ENCODE peak calls at places on chromosomes 1 and 21, in seven cellular contexts. F is type B pancreatic cell; Z is activated naive CD8-positive, alpha-beta T cell treated with anti-CD3 and anti-CD28 coated beads, Interleukin-2, amount 50 U/mL, for 24 hours; T is anterior cingulate cortex; S is fibroblast of the aortic adventitia; R is left cardiac atrium; O is NCI-H510A. A is an unnamed sample.

GRCh38 chr1:67165468-67166058 is 691 bp upstream of the IL23R start:
- DNase-seq in F (no peak), Z (no peak), T (no peak), S (no peak), R (no peak), O (no peak), A (no peak)

GRCh38 chr1:34407140-34407539 is 230.4 kb downstream of the C1orf94 start:
- DNase-seq in F (no peak), Z (no peak), T (no peak), S (peak), R (no peak), O (no peak), A (no peak)

GRCh38 chr1:23667411-23667810 is 24.2 kb upstream of the RPL11 start:
- DNase-seq in F (no peak), Z (no peak), T (no peak), S (no peak), R (no peak), O (no peak), A (no peak)

GRCh38 chr1:18581420-18581880 is 49.2 kb upstream of the PAX7 start:
- DNase-seq in F (no peak), Z (peak), T (peak), S (no peak), R (no peak), O (no peak), A (no peak)

GRCh38 chr1:219296430-219296850 is 122.8 kb downstream of the LYPLAL1 start:
- DNase-seq in F (no peak), Z (no peak), T (no peak), S (peak), R (no peak), O (no peak), A (no peak)

GRCh38 chr1:47479664-47480063 is 41.8 kb downstream of the FOXD2 start:
- DNase-seq in F (no peak), Z (no peak), T (no peak), S (no peak), R (no peak), O (no peak), A (no peak)

GRCh38 chr1:1371741-1372711 is 3.0 kb downstream of the AURKAIP1 start:
- DNase-seq in F (peak), Z (peak), T (peak), S (peak), R (peak), O (peak), A (peak)

GRCh38 chr21:45110873-45111624 is 36.7 kb downstream of the ADARB1 start:
- DNase-seq in F (no peak), Z (no peak), T (no peak), S (no peak), R (no peak), O (no peak), A (no peak)

GRCh38 chr1:116168277-116169032 is 57.3 kb downstream of the MAB21L3 start:
- DNase-seq in F (peak), Z (peak), T (peak), S (peak), R (peak), O (no peak), A (no peak)